ENCODE peak calls at places on chromosomes 16 and 17, in six cellular contexts. V is HEK293T; Y is choroid plexus epithelial cell; M is CD8-positive, alpha-beta memory T cell; C is T-helper 17 cell; Z is HuH-7. D is an unnamed sample.

GRCh38 chr16:75074920-75075687 is 41.5 kb downstream of the LDHD start:
- DNase-seq in V (no peak), Y (peak; percentile 58), M (peak; percentile 90), C (peak; percentile 64), Z (no peak), D (no peak)

GRCh38 chr17:72004476-72005331 is 116.1 kb upstream of the SOX9 start:
- DNase-seq in V (no peak), Y (no peak), M (no peak), C (no peak), Z (no peak), D (no peak)

GRCh38 chr16:1920727-1921155 is 2.5 kb upstream of the HS3ST6 start:
- DNase-seq in V (peak; percentile 88), Y (peak; percentile 28), M (no peak), C (no peak), Z (no peak), D (peak; percentile 37)

GRCh38 chr16:70705056-70705455 is 19.2 kb upstream of the MTSS2 start:
- DNase-seq in V (no peak), Y (no peak), M (no peak), C (no peak), Z (no peak), D (no peak)

GRCh38 chr16:70526403-70526802 is 2.8 kb downstream of the SF3B3 start:
- DNase-seq in V (no peak), Y (peak; percentile 15), M (no peak), C (no peak), Z (no peak), D (no peak)

GRCh38 chr16:66486773-66487579 is 59.9 kb downstream of the BEAN1 start:
- DNase-seq in V (no peak), Y (peak; percentile 94), M (no peak), C (no peak), Z (no peak), D (no peak)

GRCh38 chr16:17743158-17743557 is 272.4 kb upstream of the XYLT1 start:
- DNase-seq in V (no peak), Y (no peak), M (no peak), C (no peak), Z (no peak), D (no peak)

GRCh38 chr17:81400939-81401726 is 5.9 kb downstream of the BAHCC1 start:
- DNase-seq in V (no peak), Y (no peak), M (no peak), C (no peak), Z (no peak), D (no peak)

GRCh38 chr16:78444-79145 is 570 bp downstream of the MPG start:
- DNase-seq in V (peak; percentile 31), Y (peak; percentile 71), M (no peak), C (no peak), Z (peak; percentile 26), D (no peak)

GRCh38 chr17:57674894-57675293 is 70.2 kb downstream of the CCDC182 start:
- DNase-seq in V (no peak), Y (no peak), M (no peak), C (no peak), Z (no peak), D (no peak)

GRCh38 chr16:57147381-57148191 is 38.3 kb downstream of the PSME3IP1 start:
- DNase-seq in V (no peak), Y (peak; percentile 27), M (no peak), C (no peak), Z (no peak), D (no peak)

GRCh38 chr17:41131979-41132378 is 8.0 kb upstream of the KRTAP4-12 start:
- DNase-seq in V (no peak), Y (peak; percentile 26), M (no peak), C (no peak), Z (no peak), D (no peak)

GRCh38 chr16:78915916-78916315 is 684.6 kb downstream of the MAF start:
- DNase-seq in V (no peak), Y (no peak), M (no peak), C (no peak), Z (no peak), D (no peak)

GRCh38 chr16:89615596-89616090 is 2.2 kb downstream of the DPEP1 start:
- DNase-seq in V (peak; percentile 70), Y (no peak), M (no peak), C (no peak), Z (peak; percentile 87), D (no peak)

GRCh38 chr17:64585146-64585545 is 77.0 kb downstream of the SMURF2 start:
- DNase-seq in V (no peak), Y (no peak), M (no peak), C (no peak), Z (no peak), D (no peak)

GRCh38 chr16:12162586-12162985 is 186.1 kb downstream of the SNX29 start:
- DNase-seq in V (no peak), Y (no peak), M (no peak), C (no peak), Z (no peak), D (no peak)

GRCh38 chr17:5555254-5555653 is 29.1 kb downstream of the NLRP1 start:
- DNase-seq in V (peak; percentile 5), Y (no peak), M (no peak), C (no peak), Z (no peak), D (no peak)

GRCh38 chr16:19708498-19709205 is 9.4 kb downstream of the KNOP1 start:
- DNase-seq in V (no peak), Y (no peak), M (no peak), C (no peak), Z (no peak), D (no peak)

GRCh38 chr17:39738568-39738901 is 797 bp downstream of the GRB7 start:
- DNase-seq in V (no peak), Y (no peak), M (peak; percentile 70), C (peak; percentile 57), Z (peak; percentile 61), D (no peak)

GRCh38 chr16:23296994-23297393 is 5.1 kb upstream of the SCNN1B start:
- DNase-seq in V (peak; percentile 55), Y (no peak), M (no peak), C (no peak), Z (peak; percentile 48), D (peak; percentile 22)